ENCODE peak calls at places on chromosomes 11 and 22, in four cellular contexts. One of them, this sample, is unnamed.

GRCh38 chr11:132589802-132590201 is 942.5 kb downstream of the OPCML start:
- DNase-seq in colonic mucosa: no peak
- DNase-seq in testis: no peak
- DNase-seq in ascending aorta: no peak
- DNase-seq in this sample: no peak

GRCh38 chr11:83235825-83236224 is 42.3 kb downstream of the ANKRD42 start:
- DNase-seq in colonic mucosa: no peak
- DNase-seq in ascending aorta: no peak
- DNase-seq in testis: no peak
- DNase-seq in this sample: no peak

GRCh38 chr11:11580831-11581492 is 40.8 kb downstream of the GALNT18 start:
- DNase-seq in colonic mucosa: no peak
- DNase-seq in testis: peak
- DNase-seq in ascending aorta: no peak
- DNase-seq in this sample: peak

GRCh38 chr22:25762147-25762546 is 20.2 kb downstream of the MYO18B start:
- DNase-seq in testis: no peak
- DNase-seq in ascending aorta: no peak
- DNase-seq in colonic mucosa: no peak
- DNase-seq in this sample: no peak

GRCh38 chr11:47099918-47100315 is 76.8 kb downstream of the ARFGAP2 start:
- DNase-seq in testis: no peak
- DNase-seq in colonic mucosa: no peak
- DNase-seq in ascending aorta: no peak
- DNase-seq in this sample: no peak

GRCh38 chr11:27210509-27210908 is 152.5 kb downstream of the CCDC34 start:
- DNase-seq in testis: no peak
- DNase-seq in colonic mucosa: peak
- DNase-seq in ascending aorta: no peak
- DNase-seq in this sample: no peak

GRCh38 chr11:70140859-70141489 is 62.1 kb upstream of the FADD start:
- DNase-seq in colonic mucosa: no peak
- DNase-seq in ascending aorta: no peak
- DNase-seq in testis: no peak
- DNase-seq in this sample: no peak

GRCh38 chr11:102911758-102912481 is 37.1 kb upstream of the MMP12 start:
- DNase-seq in ascending aorta: no peak
- DNase-seq in colonic mucosa: no peak
- DNase-seq in testis: no peak
- DNase-seq in this sample: no peak

GRCh38 chr22:50712341-50713007 is 25.5 kb upstream of the ACR start:
- DNase-seq in colonic mucosa: no peak
- DNase-seq in ascending aorta: no peak
- DNase-seq in testis: no peak
- DNase-seq in this sample: no peak

GRCh38 chr11:37109205-37109585 is 511.2 kb upstream of the RAG2 start:
- DNase-seq in ascending aorta: no peak
- DNase-seq in colonic mucosa: no peak
- DNase-seq in testis: no peak
- DNase-seq in this sample: no peak

GRCh38 chr11:81839016-81839415 is 894.6 kb downstream of the FAM181B start:
- DNase-seq in ascending aorta: no peak
- DNase-seq in testis: no peak
- DNase-seq in colonic mucosa: no peak
- DNase-seq in this sample: no peak

GRCh38 chr22:36863979-36864378 is 3.2 kb downstream of the NCF4 start:
- DNase-seq in ascending aorta: no peak
- DNase-seq in colonic mucosa: no peak
- DNase-seq in testis: no peak
- DNase-seq in this sample: no peak

GRCh38 chr11:69369945-69370344 is 76.0 kb downstream of the MYEOV start:
- DNase-seq in testis: peak
- DNase-seq in ascending aorta: peak
- DNase-seq in colonic mucosa: peak
- DNase-seq in this sample: peak

GRCh38 chr11:68905421-68906360 is 2.0 kb downstream of the IGHMBP2 start:
- DNase-seq in colonic mucosa: no peak
- DNase-seq in ascending aorta: no peak
- DNase-seq in testis: no peak
- DNase-seq in this sample: no peak

GRCh38 chr22:29454186-29454745 is 15.9 kb downstream of the RFPL1 start:
- DNase-seq in testis: peak
- DNase-seq in colonic mucosa: no peak
- DNase-seq in ascending aorta: no peak
- DNase-seq in this sample: no peak

GRCh38 chr11:85845052-85845631 is 10.0 kb upstream of the CCDC83 start:
- DNase-seq in colonic mucosa: no peak
- DNase-seq in ascending aorta: no peak
- DNase-seq in testis: no peak
- DNase-seq in this sample: no peak

GRCh38 chr22:38704568-38705234 is 1.0 kb upstream of the GTPBP1 start:
- DNase-seq in testis: no peak
- DNase-seq in ascending aorta: no peak
- DNase-seq in colonic mucosa: no peak
- DNase-seq in this sample: no peak

GRCh38 chr11:3155691-3156258 is 9.3 kb downstream of the OSBPL5 start:
- DNase-seq in testis: no peak
- DNase-seq in colonic mucosa: no peak
- DNase-seq in ascending aorta: no peak
- DNase-seq in this sample: no peak

GRCh38 chr22:39967996-39968968 is 8.1 kb downstream of the TMA7B start:
- DNase-seq in colonic mucosa: no peak
- DNase-seq in testis: peak
- DNase-seq in ascending aorta: no peak
- DNase-seq in this sample: peak

GRCh38 chr11:83371489-83371888 is 85.3 kb upstream of the CCDC90B start:
- DNase-seq in testis: no peak
- DNase-seq in colonic mucosa: no peak
- DNase-seq in ascending aorta: no peak
- DNase-seq in this sample: no peak

GRCh38 chr22:47367107-47367690 is 604.7 kb downstream of the TBC1D22A start:
- DNase-seq in colonic mucosa: peak
- DNase-seq in testis: peak
- DNase-seq in ascending aorta: peak
- DNase-seq in this sample: no peak

GRCh38 chr11:70489276-70489675 is 90.9 kb downstream of the CTTN start:
- DNase-seq in testis: no peak
- DNase-seq in colonic mucosa: no peak
- DNase-seq in ascending aorta: no peak
- DNase-seq in this sample: no peak

GRCh38 chr22:35630387-35630793 is 13.3 kb upstream of the MB start:
- DNase-seq in ascending aorta: no peak
- DNase-seq in testis: no peak
- DNase-seq in colonic mucosa: no peak
- DNase-seq in this sample: no peak

GRCh38 chr11:69358398-69359080 is 64.6 kb downstream of the MYEOV start:
- DNase-seq in colonic mucosa: peak
- DNase-seq in testis: peak
- DNase-seq in ascending aorta: peak
- DNase-seq in this sample: no peak

GRCh38 chr22:49211176-49211575 is 616.5 kb downstream of the BRD1 start:
- DNase-seq in testis: no peak
- DNase-seq in colonic mucosa: no peak
- DNase-seq in ascending aorta: peak
- DNase-seq in this sample: peak

GRCh38 chr11:112588252-112588668 is 327.6 kb upstream of the PLET1 start:
- DNase-seq in ascending aorta: peak
- DNase-seq in testis: peak
- DNase-seq in colonic mucosa: peak
- DNase-seq in this sample: peak

GRCh38 chr11:120168108-120168959 is 30.4 kb upstream of the TRIM29 start:
- DNase-seq in testis: no peak
- DNase-seq in ascending aorta: no peak
- DNase-seq in colonic mucosa: no peak
- DNase-seq in this sample: no peak

GRCh38 chr11:61854966-61855714 is 27.0 kb downstream of the FADS2 start:
- DNase-seq in ascending aorta: no peak
- DNase-seq in testis: peak
- DNase-seq in colonic mucosa: no peak
- DNase-seq in this sample: no peak

DNA sequence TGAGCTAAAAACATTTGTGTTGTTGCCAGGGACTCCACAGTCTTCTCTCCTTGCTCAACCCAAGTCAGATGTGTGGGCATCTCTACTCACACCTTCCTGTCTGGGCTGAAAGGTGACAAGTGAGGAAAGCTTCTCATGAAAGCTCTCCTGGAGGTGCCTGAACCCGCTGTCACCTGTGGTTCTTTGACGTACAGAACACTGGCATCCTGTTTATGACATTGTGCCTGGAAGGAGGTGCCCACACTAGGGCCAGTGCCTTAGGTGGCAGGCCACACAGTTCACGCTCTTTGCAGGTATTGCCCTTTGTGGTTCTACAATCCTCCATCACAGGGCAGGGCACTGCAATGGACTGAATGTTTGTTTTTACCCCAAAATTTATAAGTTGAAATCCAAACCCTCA is 108.5 kb downstream of the CD44 start:
- DNase-seq in ascending aorta: peak
- DNase-seq in colonic mucosa: no peak
- DNase-seq in testis: no peak
- DNase-seq in this sample: no peak
- H3K27ac ChIP-seq in ascending aorta: peak
- H3K27ac ChIP-seq in colonic mucosa: no peak
- H3K27ac ChIP-seq in testis: no peak
- H3K27ac ChIP-seq in this sample: peak

GRCh38 chr11:126391970-126392637 is 36.6 kb downstream of the ST3GAL4 start:
- DNase-seq in testis: no peak
- DNase-seq in ascending aorta: no peak
- DNase-seq in colonic mucosa: no peak
- DNase-seq in this sample: no peak
- H3K27ac ChIP-seq in testis: peak
- H3K27ac ChIP-seq in ascending aorta: no peak
- H3K27ac ChIP-seq in colonic mucosa: no peak
- H3K27ac ChIP-seq in this sample: peak

GRCh38 chr11:118903204-118904015 is 19.7 kb downstream of the CXCR5 start:
- DNase-seq in colonic mucosa: no peak
- DNase-seq in testis: no peak
- DNase-seq in ascending aorta: no peak
- DNase-seq in this sample: no peak
- H3K27ac ChIP-seq in colonic mucosa: no peak
- H3K27ac ChIP-seq in testis: no peak
- H3K27ac ChIP-seq in ascending aorta: peak
- H3K27ac ChIP-seq in this sample: no peak

GRCh38 chr11:114079406-114080072 is 20.0 kb downstream of the ZBTB16 start:
- DNase-seq in ascending aorta: no peak
- DNase-seq in testis: no peak
- DNase-seq in colonic mucosa: no peak
- DNase-seq in this sample: no peak
- H3K27ac ChIP-seq in ascending aorta: peak
- H3K27ac ChIP-seq in testis: peak
- H3K27ac ChIP-seq in colonic mucosa: peak
- H3K27ac ChIP-seq in this sample: peak

This sample was measured in right atrium auricular region.